ENCODE peak calls at places on chromosomes 11 and 22, in six cellular contexts. R, M, W, K, P and D are unnamed samples.

GRCh38 chr11:70111269-70112016 is 33.3 kb downstream of the ANO1 start:
- DNase-seq in P (peak), R (no peak), W (peak), K (peak), M (peak), D (no peak)

GRCh38 chr11:62774407-62774806 is 3.2 kb downstream of the TAF6L start:
- DNase-seq in K (no peak), W (no peak), M (peak), P (no peak), R (no peak), D (no peak)

GRCh38 chr22:33049125-33049729 is 9.0 kb downstream of the SYN3 start:
- DNase-seq in R (peak), M (no peak), K (peak), W (peak), P (peak), D (peak)

GRCh38 chr11:116849060-116849459 is 11.6 kb upstream of the APOA1 start:
- DNase-seq in K (no peak), M (no peak), W (no peak), P (no peak), R (no peak), D (no peak)

GRCh38 chr22:27718186-27719032 is 83.1 kb downstream of the MN1 start:
- DNase-seq in R (peak), P (peak), M (peak), W (peak), K (no peak), D (no peak)

GRCh38 chr11:116107229-116107628 is 603.0 kb upstream of the CADM1 start:
- DNase-seq in P (no peak), K (no peak), W (no peak), R (no peak), M (no peak), D (no peak)

GRCh38 chr11:12840871-12841516 is 166.8 kb downstream of the TEAD1 start:
- DNase-seq in P (no peak), K (no peak), M (no peak), R (no peak), W (no peak), D (no peak)

GRCh38 chr22:37749223-37749622 is 52.4 kb downstream of the TRIOBP start:
- DNase-seq in K (no peak), R (no peak), P (no peak), W (no peak), M (no peak), D (no peak)

DNA sequence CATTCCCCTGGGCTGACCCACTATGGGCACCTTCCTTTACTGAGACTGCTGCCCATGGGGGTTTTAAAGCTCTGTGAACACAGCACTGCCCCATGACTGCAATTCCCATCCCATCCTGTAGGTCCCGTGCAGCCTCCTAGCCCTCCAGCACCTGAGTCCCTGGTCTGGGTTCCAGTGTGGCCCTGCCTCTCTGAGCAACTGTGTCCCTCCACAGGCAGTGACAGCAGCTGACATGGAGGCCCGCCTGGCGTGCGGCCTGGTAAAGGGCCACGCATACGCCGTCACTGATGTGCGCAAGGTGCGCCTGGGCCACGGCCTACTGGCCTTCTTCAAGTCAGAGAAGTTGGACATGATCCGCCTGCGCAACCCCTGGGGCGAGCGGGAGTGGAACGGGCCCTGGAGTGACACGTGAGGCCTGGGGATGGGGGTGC is 12.6 kb downstream of the OMP start:
- DNase-seq in W (peak), R (no peak), P (no peak), M (peak), K (no peak), D (no peak)
- TF ChIP-seq CTCF in W (no peak), R (peak), P (peak), M (no peak), K (peak), D (no peak)

DNA sequence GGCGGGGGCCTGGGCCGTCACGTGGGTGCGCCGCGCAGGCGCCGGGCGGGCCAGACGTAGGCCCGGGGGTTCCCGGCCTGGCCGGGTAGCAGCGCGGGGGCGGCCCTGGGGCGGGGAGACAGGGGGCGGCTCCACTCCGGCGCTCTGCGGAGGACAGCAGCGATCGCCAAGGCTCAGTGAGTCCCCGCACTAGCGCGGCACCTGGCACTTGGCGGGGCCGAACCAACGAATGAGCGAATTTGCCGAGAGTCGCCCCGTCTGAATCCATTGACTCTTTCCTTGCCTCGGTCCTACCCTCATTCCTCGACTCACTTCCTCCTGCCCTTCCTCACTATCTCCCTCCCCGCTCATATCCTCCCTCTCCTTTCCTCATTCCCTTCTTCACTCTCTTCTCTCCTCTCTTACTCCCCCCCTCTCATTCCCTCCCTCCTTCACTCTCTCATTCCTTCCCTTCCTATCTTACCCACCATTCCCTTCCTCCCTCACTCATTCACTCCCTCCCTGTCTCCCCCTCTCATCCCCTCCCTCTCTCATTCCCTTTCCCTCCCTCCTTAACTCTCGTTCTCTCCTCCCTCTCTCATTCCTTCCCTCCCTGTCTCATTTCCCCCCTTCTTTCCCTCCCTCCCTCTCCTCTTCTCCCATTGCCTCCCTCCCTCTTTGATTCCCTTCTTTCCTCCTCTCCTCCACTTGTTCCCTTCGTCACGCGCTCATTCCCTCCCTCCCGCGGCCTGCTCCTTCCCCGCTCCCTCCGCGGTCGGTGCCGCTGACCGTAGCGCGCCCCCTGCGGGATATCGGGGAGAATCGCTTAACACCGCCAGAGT is 476 bp upstream of the KLHL22 start:
- DNase-seq in R (peak), K (peak), W (peak), M (peak), P (peak), D (peak)
- TF ChIP-seq CTCF in R (peak), K (peak), W (peak), M (peak), P (peak), D (peak)

DNA sequence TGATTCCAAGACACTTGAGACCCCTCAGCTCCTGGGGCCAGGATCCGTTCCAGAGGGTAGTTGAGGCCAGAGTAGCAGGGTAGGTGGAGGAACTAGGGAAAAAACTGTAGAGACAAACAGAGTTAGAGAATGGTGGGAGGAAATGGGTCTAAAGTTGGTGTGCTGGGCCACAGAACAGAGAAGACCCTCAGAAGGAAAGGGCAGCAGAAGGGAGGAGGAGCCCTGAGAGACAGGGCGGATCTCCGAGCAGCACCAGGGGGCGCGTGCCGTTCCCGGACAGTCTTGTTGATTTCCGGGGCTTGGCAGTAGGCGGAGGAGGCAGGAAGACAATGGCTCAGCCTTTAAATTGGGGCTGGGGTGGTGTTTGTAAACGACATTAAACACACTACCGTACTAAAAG is 2.4 kb upstream of the CECR2 start:
- DNase-seq in R (peak), K (peak), W (peak), M (peak), P (no peak), D (peak)
- TF ChIP-seq CTCF in R (peak), K (peak), W (peak), M (peak), P (no peak), D (no peak)

GRCh38 chr11:57482782-57483569 is 22.6 kb downstream of the RTN4RL2 start:
- DNase-seq in K (peak), R (peak), M (no peak), P (no peak), W (peak), D (peak)
- TF ChIP-seq CTCF in K (peak), R (peak), M (peak), P (peak), W (peak), D (peak)